ENCODE peak calls at places on chromosomes 3 and 15, in four cellular contexts. Q, P, V and E are unnamed samples.

GRCh38 chr15:40516322-40516721 is 45.5 kb downstream of the CHST14 start:
- DNase-seq in Q (no peak), V (no peak), P (no peak), E (no peak)

GRCh38 chr3:10160925-10161324 is 3.8 kb upstream of the IRAK2 start:
- DNase-seq in V (no peak), P (no peak), Q (no peak), E (no peak)

GRCh38 chr15:95087253-95087609 is 855.9 kb downstream of the MCTP2 start:
- DNase-seq in V (no peak), Q (no peak), P (no peak), E (no peak)

GRCh38 chr15:52559583-52559982 is 9.2 kb downstream of the ARPP19 start:
- DNase-seq in V (no peak), Q (no peak), P (peak; percentile 19), E (no peak)

GRCh38 chr3:196653127-196653795 is 13.8 kb downstream of the NRROS start:
- DNase-seq in V (no peak), P (no peak), Q (no peak), E (no peak)

GRCh38 chr3:127637971-127638370 is 9.0 kb downstream of the PODXL2 start:
- DNase-seq in P (no peak), Q (no peak), V (no peak), E (no peak)

GRCh38 chr15:34436956-34437442 is 609 bp downstream of the GOLGA8A start:
- DNase-seq in P (no peak), V (peak; percentile 89), Q (peak; percentile 76), E (peak; percentile 36)

GRCh38 chr3:16520636-16521579 is 7.4 kb upstream of the RFTN1 start:
- DNase-seq in V (no peak), P (no peak), Q (peak; percentile 13), E (no peak)

GRCh38 chr3:123818921-123819429 is 65.2 kb downstream of the MYLK start:
- DNase-seq in V (no peak), P (peak; percentile 73), Q (no peak), E (no peak)

GRCh38 chr3:141851411-141851810 is 25.0 kb upstream of the ATP1B3 start:
- DNase-seq in Q (no peak), P (no peak), V (no peak), E (no peak)

GRCh38 chr15:81111510-81112375 is 22.3 kb upstream of the CFAP161 start:
- DNase-seq in P (no peak), Q (no peak), V (no peak), E (no peak)

GRCh38 chr3:42518800-42519567 is 16.5 kb downstream of the VIPR1 start:
- DNase-seq in V (no peak), Q (peak; percentile 19), P (no peak), E (no peak)

GRCh38 chr3:94115482-94115881 is 52.6 kb downstream of the NSUN3 start:
- DNase-seq in P (peak; percentile 26), Q (no peak), V (no peak), E (peak; percentile 4)

GRCh38 chr15:79154491-79155182 is 64.1 kb upstream of the RASGRF1 start:
- DNase-seq in V (no peak), Q (peak; percentile 40), P (no peak), E (no peak)

GRCh38 chr3:194995334-194995733 is 275.6 kb downstream of the XXYLT1 start:
- DNase-seq in Q (no peak), V (no peak), P (no peak), E (no peak)

GRCh38 chr3:14991818-14992612 is 44.6 kb downstream of the NR2C2 start:
- DNase-seq in V (no peak), P (peak; percentile 11), Q (no peak), E (no peak)

GRCh38 chr3:183324083-183324482 is 71.0 kb downstream of the B3GNT5 start:
- DNase-seq in P (no peak), V (no peak), Q (no peak), E (no peak)

GRCh38 chr3:73681610-73682009 is 56.9 kb upstream of the PDZRN3 start:
- DNase-seq in P (peak; percentile 70), V (no peak), Q (no peak), E (no peak)

GRCh38 chr3:277873-278272 is 81.3 kb downstream of the CHL1 start:
- DNase-seq in Q (no peak), P (no peak), V (no peak), E (no peak)

GRCh38 chr15:59292393-59292792 is 80.3 kb downstream of the MYO1E start:
- DNase-seq in P (no peak), Q (no peak), V (no peak), E (peak; percentile 18)

GRCh38 chr3:123602325-123602724 is 17.5 kb upstream of the HACD2 start:
- DNase-seq in P (peak; percentile 84), Q (no peak), V (no peak), E (no peak)

GRCh38 chr15:26128611-26129140 is 265.5 kb upstream of the ATP10A start:
- DNase-seq in V (no peak), Q (no peak), P (no peak), E (no peak)

GRCh38 chr15:82113116-82113715 is 67.4 kb upstream of the MEX3B start:
- DNase-seq in V (no peak), Q (no peak), P (no peak), E (no peak)

GRCh38 chr15:81386947-81387346 is 12.9 kb upstream of the TMC3 start:
- DNase-seq in Q (no peak), P (peak; percentile 7), V (no peak), E (no peak)

GRCh38 chr15:73787621-73788020 is 34.5 kb upstream of the INSYN1 start:
- DNase-seq in Q (no peak), V (peak; percentile 13), P (no peak), E (no peak)

GRCh38 chr15:31306426-31307269 is 20.0 kb upstream of the KLF13 start:
- DNase-seq in Q (no peak), P (no peak), V (no peak), E (peak; percentile 77)

GRCh38 chr3:194315965-194316361 is 35.2 kb downstream of the CPN2 start:
- DNase-seq in V (no peak), Q (no peak), P (no peak), E (no peak)

GRCh38 chr3:139213936-139214335 is 129.9 kb upstream of the MRPS22 start:
- DNase-seq in Q (no peak), V (no peak), P (no peak), E (no peak)

GRCh38 chr3:56467801-56468183 is 475 bp downstream of the ERC2 start:
- DNase-seq in V (no peak), P (no peak), Q (peak; percentile 67), E (peak; percentile 26)

GRCh38 chr3:45547764-45548683 is 46.5 kb upstream of the LIMD1 start:
- DNase-seq in V (no peak), Q (no peak), P (peak; percentile 64), E (no peak)

GRCh38 chr15:67195305-67195704 is 59.2 kb downstream of the AAGAB start:
- DNase-seq in V (no peak), P (no peak), Q (no peak), E (no peak)

GRCh38 chr3:163562625-163563024 is 1515.7 kb downstream of the SI start:
- DNase-seq in V (no peak), P (no peak), Q (no peak), E (no peak)
- TF ChIP-seq CTCF in V (no peak), P (no peak), Q (no peak), E (no peak)

GRCh38 chr15:83747050-83747717 is 93.3 kb downstream of the ADAMTSL3 start:
- DNase-seq in V (no peak), Q (no peak), P (no peak), E (no peak)
- TF ChIP-seq CTCF in V (no peak), Q (peak; percentile 37), P (no peak), E (no peak)

GRCh38 chr3:98903705-98904481 is 2.4 kb upstream of the DCBLD2 start:
- DNase-seq in P (no peak), V (peak; percentile 35), Q (no peak), E (no peak)
- TF ChIP-seq CTCF in P (peak; percentile 27), V (no peak), Q (no peak), E (no peak)

GRCh38 chr3:101690972-101691371 is 4.5 kb upstream of the RPL24 start:
- DNase-seq in P (no peak), Q (no peak), V (no peak), E (no peak)

GRCh38 chr3:101695779-101696372 is 9.4 kb upstream of the RPL24 start:
- DNase-seq in Q (peak; percentile 69), P (peak; percentile 57), V (no peak), E (peak; percentile 52)
- TF ChIP-seq CTCF in Q (peak; percentile 64), P (peak; percentile 87), V (peak; percentile 85), E (peak; percentile 82)

DNA sequence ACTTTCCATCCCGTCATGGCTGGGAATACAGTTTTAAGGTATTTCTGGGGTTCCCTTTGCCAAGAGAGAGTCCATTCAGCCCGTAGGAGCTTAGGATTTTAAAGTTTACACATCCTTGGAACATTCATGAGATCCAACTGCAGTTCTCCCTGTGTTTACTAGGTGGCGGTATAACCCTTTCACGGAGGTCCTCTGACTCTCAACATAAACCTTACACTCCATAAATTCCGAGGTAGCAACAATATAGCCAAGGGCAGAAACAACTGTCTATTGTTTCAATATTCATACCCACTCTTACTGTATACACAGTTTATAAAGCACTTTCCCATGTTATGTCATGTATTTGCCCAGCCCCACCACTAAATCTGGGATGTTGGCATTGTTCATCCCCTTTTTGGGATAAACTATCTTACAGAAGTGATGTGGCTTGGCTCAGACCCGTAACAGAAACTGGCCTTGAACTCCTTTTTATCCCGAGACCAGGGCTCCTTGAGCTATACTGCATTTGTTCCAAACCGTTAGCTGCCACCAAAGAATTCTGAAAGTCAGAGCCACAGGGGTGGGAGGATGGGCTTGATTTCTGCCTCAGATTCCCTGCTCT is 69.2 kb upstream of the COL6A5 start:
- DNase-seq in V (no peak), P (peak; percentile 55), Q (peak; percentile 71), E (peak; percentile 5)
- TF ChIP-seq CTCF in V (peak; percentile 62), P (peak; percentile 88), Q (peak; percentile 94), E (peak; percentile 92)

DNA sequence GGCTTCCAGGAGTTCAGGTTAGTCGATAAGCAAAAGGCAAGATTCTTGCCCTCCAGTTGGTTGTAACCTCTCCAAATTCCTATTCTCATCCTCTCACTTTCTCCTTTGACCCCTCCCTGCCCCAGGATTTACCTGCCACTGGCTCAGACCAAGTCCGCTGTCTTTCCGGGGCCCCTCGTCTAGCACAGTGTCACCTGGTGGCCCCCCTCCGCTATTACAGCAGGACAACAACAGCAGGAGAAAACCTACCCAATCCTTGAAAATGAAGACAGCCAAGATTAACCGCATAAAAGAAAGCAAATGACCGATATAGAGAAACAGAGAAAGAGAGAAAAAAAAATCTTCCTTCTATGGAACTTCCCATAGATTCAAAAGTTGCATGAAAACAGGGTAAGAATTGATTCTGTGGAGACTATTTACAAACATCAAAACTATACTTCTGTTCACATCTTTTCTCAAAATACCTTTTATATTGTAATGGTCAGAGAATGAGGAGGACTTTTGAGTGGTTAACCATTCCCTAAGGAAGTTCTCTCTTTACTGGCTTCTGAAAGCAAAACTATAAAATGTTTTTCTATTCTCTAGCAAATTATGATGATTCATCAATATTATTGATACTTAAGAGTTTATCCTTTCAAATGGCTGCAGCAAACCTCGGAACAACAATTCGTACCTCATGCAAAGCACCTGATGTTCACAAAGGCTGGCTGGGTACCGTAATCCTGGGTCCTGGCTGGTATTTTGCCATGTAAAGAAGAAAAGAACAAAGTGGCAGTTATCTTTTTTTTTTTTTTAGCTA is 10.0 kb upstream of the ST8SIA2 start:
- DNase-seq in P (no peak), Q (peak; percentile 42), V (no peak), E (peak; percentile 45)
- TF ChIP-seq CTCF in P (peak; percentile 81), Q (peak; percentile 85), V (peak; percentile 30), E (peak; percentile 79)

DNA sequence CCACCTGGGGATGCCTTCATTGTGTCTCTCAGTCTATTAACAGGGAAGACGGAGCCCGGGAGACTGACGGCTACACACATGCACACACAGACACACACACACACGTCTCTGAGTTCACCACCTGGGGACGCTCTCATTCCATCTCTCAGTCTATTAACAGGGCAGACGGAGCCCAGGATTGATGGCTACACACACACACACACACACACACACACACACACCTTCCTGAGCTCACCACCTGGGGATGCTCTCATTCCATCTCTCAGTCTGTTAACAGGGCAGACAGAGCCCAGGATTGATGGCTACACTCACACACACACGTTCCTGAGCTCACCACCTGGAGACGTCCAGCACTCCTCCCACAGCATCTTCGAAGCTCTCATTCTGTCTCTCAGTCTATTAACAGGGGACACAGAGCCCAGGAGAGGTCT is 143.9 kb downstream of the OR4M2 start:
- DNase-seq in Q (no peak), P (no peak), V (peak; percentile 56), E (no peak)
- TF ChIP-seq CTCF in Q (no peak), P (no peak), V (no peak), E (no peak)